ENCODE peak calls at places on chromosomes 12 and 14, in seven cellular contexts. P is mammary epithelial cell; Q is CD4-positive, alpha-beta T cell; D is fibroblast of the aortic adventitia; N is astrocyte of the cerebellum; I is GM13976; G is IMR-90. W is an unnamed sample.

GRCh38 chr14:89000007-89000942 is 175.8 kb downstream of the TTC8 start:
- DNase-seq in G (peak), D (peak), P (peak), Q (no peak), I (no peak), N (peak), W (peak)

GRCh38 chr14:104755621-104756020 is 2.7 kb downstream of the SIVA1 start:
- DNase-seq in D (no peak), Q (no peak), N (no peak), P (no peak), G (no peak), I (no peak), W (no peak)

GRCh38 chr12:58326534-58326933 is 385.2 kb downstream of the ATP23 start:
- DNase-seq in Q (no peak), N (no peak), P (no peak), I (no peak), D (no peak), G (no peak), W (no peak)

GRCh38 chr12:118060301-118061010 is 523 bp downstream of the WSB2 start:
- DNase-seq in Q (peak), D (no peak), P (peak), I (no peak), N (no peak), G (no peak), W (peak)

GRCh38 chr12:107311682-107312081 is 218.3 kb upstream of the CRY1 start:
- DNase-seq in N (no peak), G (no peak), I (no peak), D (no peak), Q (no peak), P (no peak), W (no peak)

GRCh38 chr14:20679907-20680306 is 4.5 kb upstream of the RNASE4 start:
- DNase-seq in N (no peak), Q (no peak), G (peak), D (peak), I (peak), P (no peak), W (peak)

GRCh38 chr14:52025952-52026510 is 36.7 kb downstream of the RTRAF start:
- DNase-seq in D (no peak), Q (no peak), N (no peak), I (no peak), G (peak), P (no peak), W (peak)

GRCh38 chr12:42143401-42144173 is 1.1 kb downstream of the GXYLT1 start:
- DNase-seq in D (peak), Q (no peak), N (no peak), I (peak), P (peak), G (peak), W (peak)

GRCh38 chr14:101492716-101493115 is 68.6 kb upstream of the DIO3 start:
- DNase-seq in I (no peak), Q (peak), D (no peak), P (no peak), N (no peak), G (no peak), W (no peak)

GRCh38 chr14:71491925-71492324 is 440.3 kb upstream of the RGS6 start:
- DNase-seq in I (no peak), N (no peak), Q (no peak), P (peak), D (peak), G (peak), W (peak)

GRCh38 chr12:8145754-8146415 is 10.9 kb upstream of the ZNF705A start:
- DNase-seq in D (peak), I (no peak), Q (no peak), N (peak), P (peak), G (peak), W (peak)

GRCh38 chr12:122946690-122947271 is 19.5 kb downstream of the ABCB9 start:
- DNase-seq in N (peak), Q (peak), G (peak), I (peak), P (peak), D (peak), W (peak)

GRCh38 chr12:60290532-60290931 is 694.7 kb downstream of the SLC16A7 start:
- DNase-seq in I (no peak), D (no peak), P (no peak), Q (no peak), N (no peak), G (no peak), W (no peak)

GRCh38 chr12:65122661-65123060 is 1.6 kb upstream of the WIF1 start:
- DNase-seq in I (no peak), P (no peak), N (no peak), D (no peak), G (no peak), Q (no peak), W (no peak)

GRCh38 chr12:3792623-3793288 is 39.8 kb upstream of the CRACR2A start:
- DNase-seq in I (no peak), N (no peak), D (no peak), G (no peak), Q (no peak), P (no peak), W (no peak)

GRCh38 chr12:91384391-91384790 is 201.8 kb upstream of the DCN start:
- DNase-seq in I (no peak), D (peak), G (no peak), N (no peak), Q (no peak), P (no peak), W (no peak)

GRCh38 chr12:115341442-115341841 is 657.5 kb upstream of the TBX3 start:
- DNase-seq in G (peak), I (peak), D (peak), N (peak), P (peak), Q (no peak), W (peak)

GRCh38 chr14:63470877-63471565 is 72.2 kb downstream of the PPP2R5E start:
- DNase-seq in G (peak), Q (no peak), N (no peak), D (peak), I (peak), P (peak), W (peak)

GRCh38 chr12:85823436-85824179 is 12.6 kb downstream of the RASSF9 start:
- DNase-seq in G (peak), I (no peak), N (peak), P (peak), D (peak), Q (no peak), W (peak)

GRCh38 chr12:29073631-29074239 is 75.3 kb upstream of the FAR2 start:
- DNase-seq in I (peak), D (peak), Q (no peak), P (peak), N (peak), G (peak), W (peak)

GRCh38 chr14:22422238-22422637 is 166.8 kb downstream of the DAD1 start:
- DNase-seq in D (no peak), Q (no peak), P (no peak), G (no peak), I (no peak), N (no peak), W (no peak)

GRCh38 chr12:116525418-116526001 is 33.7 kb upstream of the MAP1LC3B2 start:
- DNase-seq in N (peak), G (peak), Q (no peak), I (no peak), D (peak), P (peak), W (peak)

GRCh38 chr12:116524311-116524710 is 34.9 kb upstream of the MAP1LC3B2 start:
- DNase-seq in Q (no peak), P (no peak), N (no peak), I (no peak), G (no peak), D (no peak), W (no peak)

GRCh38 chr12:116528498-116528897 is 30.7 kb upstream of the MAP1LC3B2 start:
- DNase-seq in P (no peak), D (no peak), N (no peak), I (no peak), Q (no peak), G (no peak), W (peak)

GRCh38 chr12:116528067-116528466 is 31.1 kb upstream of the MAP1LC3B2 start:
- DNase-seq in P (peak), D (peak), Q (no peak), G (peak), N (peak), I (no peak), W (peak)

GRCh38 chr12:116524964-116525379 is 34.2 kb upstream of the MAP1LC3B2 start:
- DNase-seq in Q (no peak), I (no peak), P (peak), N (no peak), G (peak), D (peak), W (peak)
- TF ChIP-seq CTCF in Q (no peak), I (no peak), P (peak), N (no peak), G (peak), D (no peak), W (peak)

GRCh38 chr14:75880512-75880911 is 101.3 kb downstream of the TGFB3 start:
- DNase-seq in G (no peak), I (no peak), D (no peak), N (no peak), Q (no peak), P (no peak), W (no peak)
- TF ChIP-seq CTCF in G (no peak), I (no peak), D (no peak), N (no peak), Q (no peak), P (no peak), W (no peak)

DNA sequence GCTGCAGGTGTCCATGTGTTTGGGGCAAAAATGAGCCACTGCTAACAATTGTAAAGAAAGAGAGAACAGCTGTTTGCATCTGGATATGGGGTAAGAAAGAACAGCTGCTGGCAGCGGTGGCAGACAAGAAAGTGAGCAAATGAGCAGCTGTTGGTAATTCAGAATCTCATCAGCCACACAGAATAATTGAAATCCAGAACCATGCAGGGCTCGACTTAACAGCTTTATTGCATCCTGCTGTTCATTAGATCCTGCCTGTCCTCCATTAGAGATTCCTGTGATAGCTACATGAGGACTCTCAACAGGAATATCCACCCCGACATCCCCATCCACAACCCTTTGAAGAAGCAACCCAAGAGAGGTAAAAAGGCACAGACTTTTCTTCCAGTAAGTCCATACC is 62.5 kb upstream of the TSPAN8 start:
- DNase-seq in D (no peak), G (no peak), P (no peak), I (no peak), N (no peak), Q (no peak), W (no peak)
- TF ChIP-seq CTCF in D (no peak), G (no peak), P (no peak), I (no peak), N (no peak), Q (no peak), W (no peak)

DNA sequence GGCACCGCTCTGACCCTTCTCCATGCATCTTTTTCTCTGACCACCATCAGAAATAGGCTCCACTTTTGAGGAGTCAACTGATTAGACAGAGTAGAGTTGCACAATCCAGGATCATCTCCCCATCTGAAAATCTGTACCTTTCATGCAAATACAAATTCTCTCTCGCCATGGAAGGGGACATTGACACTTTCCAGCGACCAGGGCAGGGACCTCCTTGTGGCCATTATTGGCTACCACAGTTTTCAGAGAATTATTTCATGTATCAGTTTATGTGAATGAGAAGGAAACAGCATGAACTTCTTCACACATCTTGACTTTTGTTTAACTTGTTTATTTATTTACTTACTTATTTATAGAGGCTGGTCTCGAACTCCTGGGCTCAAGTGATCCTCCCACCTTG is 13.8 kb upstream of the RAN start:
- DNase-seq in Q (no peak), G (no peak), I (no peak), P (no peak), D (no peak), N (no peak), W (no peak)
- TF ChIP-seq CTCF in Q (no peak), G (no peak), I (no peak), P (no peak), D (no peak), N (no peak), W (no peak)

GRCh38 chr12:30968211-30968610 is 41.7 kb downstream of the TSPAN11 start:
- DNase-seq in D (no peak), G (no peak), P (no peak), Q (no peak), I (no peak), N (no peak), W (no peak)

GRCh38 chr12:30964896-30965612 is 38.5 kb downstream of the TSPAN11 start:
- DNase-seq in P (no peak), D (no peak), N (no peak), Q (no peak), G (no peak), I (no peak), W (no peak)

GRCh38 chr12:30967026-30967425 is 40.5 kb downstream of the TSPAN11 start:
- DNase-seq in N (no peak), I (no peak), D (no peak), Q (no peak), G (no peak), P (no peak), W (no peak)

GRCh38 chr12:30963709-30964564 is 37.4 kb downstream of the TSPAN11 start:
- DNase-seq in Q (no peak), G (no peak), D (no peak), P (no peak), N (no peak), I (no peak), W (no peak)

DNA sequence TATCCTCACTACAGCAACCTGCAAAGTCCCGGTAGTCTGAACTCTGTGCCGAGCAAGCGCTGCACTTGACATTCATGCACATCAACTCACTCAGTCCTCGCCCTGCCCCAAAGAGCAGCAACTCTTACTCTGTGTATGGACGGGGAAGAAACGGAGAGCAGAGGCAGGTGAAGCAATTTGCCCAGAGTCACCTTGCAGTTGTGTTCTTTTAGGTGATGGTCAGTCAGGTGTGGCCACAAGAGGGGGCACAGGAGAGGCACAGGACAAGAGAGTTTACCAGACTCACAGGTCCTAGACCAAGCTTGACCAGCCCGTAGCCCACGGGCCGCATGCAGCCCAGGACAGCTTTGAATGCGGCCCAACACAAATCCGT is 39.1 kb downstream of the TSPAN11 start:
- DNase-seq in D (no peak), Q (no peak), N (no peak), G (no peak), P (no peak), I (no peak), W (no peak)
- TF ChIP-seq CTCF in D (peak), Q (no peak), N (peak), G (peak), P (no peak), I (no peak), W (no peak)

GRCh38 chr14:54813081-54813480 is 89.5 kb downstream of the GCH1 start:
- DNase-seq in D (no peak), Q (no peak), I (no peak), G (no peak), N (no peak), P (peak), W (no peak)

GRCh38 chr14:54815531-54815930 is 87.1 kb downstream of the GCH1 start:
- DNase-seq in I (no peak), N (no peak), G (no peak), D (no peak), Q (no peak), P (no peak), W (no peak)

GRCh38 chr14:54812661-54813060 is 90.0 kb downstream of the GCH1 start:
- DNase-seq in D (no peak), G (no peak), Q (no peak), P (no peak), N (no peak), I (no peak), W (no peak)

GRCh38 chr14:54815016-54815415 is 87.6 kb downstream of the GCH1 start:
- DNase-seq in P (no peak), G (peak), Q (no peak), I (no peak), D (peak), N (no peak), W (peak)

DNA sequence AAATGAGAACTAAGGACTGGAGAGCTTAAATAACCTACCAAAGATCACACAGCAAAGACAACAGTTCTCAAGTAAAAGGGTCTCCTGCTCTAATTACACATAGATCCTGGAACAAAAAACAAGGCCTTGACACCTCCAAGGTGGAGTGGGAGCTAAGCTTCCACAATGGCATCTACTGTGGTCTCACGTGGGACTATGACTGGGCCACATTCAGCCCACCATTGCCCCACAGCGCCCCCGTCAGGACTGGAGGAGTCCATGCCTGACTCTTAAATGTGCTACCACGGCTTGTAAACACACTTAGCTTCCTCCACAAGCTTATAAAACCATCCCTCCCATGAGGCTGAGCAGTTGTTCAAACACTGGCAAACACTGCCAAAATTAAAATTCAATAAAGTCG is 88.5 kb downstream of the GCH1 start:
- DNase-seq in P (no peak), D (no peak), G (no peak), Q (no peak), N (no peak), I (no peak), W (no peak)
- TF ChIP-seq CTCF in P (peak), D (peak), G (no peak), Q (no peak), N (no peak), I (peak), W (no peak)

GRCh38 chr12:52314511-52314910 is 6.7 kb downstream of the KRT83 start:
- DNase-seq in P (no peak), I (no peak), D (no peak), Q (peak), G (no peak), N (no peak), W (no peak)
- TF ChIP-seq CTCF in P (no peak), I (no peak), D (no peak), Q (no peak), G (no peak), N (no peak), W (no peak)

GRCh38 chr14:74427651-74428050 is 1.6 kb upstream of the SYNDIG1L start:
- DNase-seq in D (no peak), N (no peak), I (no peak), Q (no peak), P (no peak), G (no peak), W (no peak)
- TF ChIP-seq CTCF in D (no peak), N (no peak), I (no peak), Q (no peak), P (no peak), G (no peak), W (no peak)

GRCh38 chr12:70590549-70591226 is 46.5 kb downstream of the PTPRB start:
- DNase-seq in D (peak), P (no peak), I (no peak), N (no peak), Q (no peak), G (no peak), W (peak)

GRCh38 chr12:70592664-70593063 is 44.6 kb downstream of the PTPRB start:
- DNase-seq in P (no peak), G (no peak), N (no peak), Q (no peak), D (no peak), I (no peak), W (no peak)

GRCh38 chr12:70584332-70584731 is 52.9 kb downstream of the PTPRB start:
- DNase-seq in G (no peak), D (no peak), N (no peak), I (no peak), P (no peak), Q (no peak), W (no peak)

DNA sequence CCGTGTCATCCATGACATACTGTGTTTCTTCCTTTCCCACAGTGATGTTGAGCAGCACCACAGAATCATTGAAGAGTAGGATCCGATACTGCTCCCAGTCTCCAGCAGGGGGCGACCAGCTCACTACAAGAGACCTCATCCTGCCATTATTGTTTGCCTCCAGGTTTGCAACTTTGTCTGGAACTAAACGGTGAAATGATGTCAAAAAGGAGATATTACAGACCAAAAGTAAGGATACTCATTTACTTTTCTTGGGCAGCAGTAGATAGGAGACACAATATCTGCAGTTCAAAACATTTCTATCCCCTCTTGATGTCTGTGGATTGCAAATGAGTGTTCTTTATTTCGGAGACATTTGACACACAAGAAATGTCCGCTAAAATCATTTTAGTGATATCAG is 47.2 kb downstream of the PTPRB start:
- DNase-seq in P (peak), G (peak), D (peak), Q (peak), I (peak), N (peak), W (peak)
- TF ChIP-seq CTCF in P (peak), G (peak), D (peak), Q (peak), I (peak), N (peak), W (peak)

GRCh38 chr12:98572010-98572409 is 21.5 kb upstream of the SLC25A3 start:
- DNase-seq in G (no peak), D (no peak), N (no peak), Q (no peak), P (no peak), I (no peak), W (no peak)
- TF ChIP-seq CTCF in G (peak), D (peak), N (peak), Q (no peak), P (no peak), I (no peak), W (peak)

W was measured in AG10803.